ENCODE peak calls at places on chromosome 20, in seven cellular contexts. E, H, L, T, R, N and V are unnamed samples.

GRCh38 chr20:60410865-60411264 is 452.6 kb downstream of the CDH26 start:
- DNase-seq in E (no peak), H (no peak), L (no peak), T (no peak), R (no peak), N (no peak), V (no peak)

GRCh38 chr20:48298851-48299484 is 513.7 kb upstream of the SULF2 start:
- DNase-seq in E (no peak), H (no peak), L (peak; percentile 98), T (peak; percentile 90), R (peak; percentile 82), N (peak; percentile 96), V (peak; percentile 90)

GRCh38 chr20:64188071-64188470 is 23.8 kb downstream of the MYT1 start:
- DNase-seq in E (no peak), H (no peak), L (no peak), T (no peak), R (no peak), N (no peak), V (no peak)

GRCh38 chr20:57693002-57693582 is 16.7 kb downstream of the PMEPA1 start:
- DNase-seq in E (no peak), H (no peak), L (no peak), T (no peak), R (peak; percentile 10), N (no peak), V (no peak)

GRCh38 chr20:63127700-63128364 is 88.1 kb downstream of the YTHDF1 start:
- DNase-seq in E (no peak), H (no peak), L (no peak), T (no peak), R (no peak), N (no peak), V (no peak)

GRCh38 chr20:12598894-12599293 is 409.9 kb upstream of the SPTLC3 start:
- DNase-seq in E (no peak), H (no peak), L (no peak), T (no peak), R (peak; percentile 89), N (no peak), V (no peak)

GRCh38 chr20:10611357-10611756 is 62.4 kb downstream of the JAG1 start:
- DNase-seq in E (no peak), H (peak; percentile 40), L (peak; percentile 64), T (peak; percentile 27), R (peak; percentile 63), N (peak; percentile 78), V (no peak)

GRCh38 chr20:64011366-64011779 is 24.6 kb upstream of the C20orf204 start:
- DNase-seq in E (no peak), H (no peak), L (no peak), T (no peak), R (no peak), N (no peak), V (no peak)

GRCh38 chr20:53276143-53276542 is 304.0 kb downstream of the TSHZ2 start:
- DNase-seq in E (no peak), H (peak; percentile 32), L (no peak), T (no peak), R (no peak), N (no peak), V (no peak)

GRCh38 chr20:41348430-41349172 is 8.0 kb downstream of the LPIN3 start:
- DNase-seq in E (no peak), H (no peak), L (no peak), T (no peak), R (no peak), N (no peak), V (no peak)

GRCh38 chr20:62642666-62643520 is 590 bp downstream of the SLCO4A1 start:
- DNase-seq in E (no peak), H (no peak), L (peak; percentile 42), T (no peak), R (peak; percentile 58), N (no peak), V (no peak)

GRCh38 chr20:48818481-48818987 is 9.3 kb downstream of the PREX1 start:
- DNase-seq in E (no peak), H (no peak), L (no peak), T (no peak), R (no peak), N (no peak), V (no peak)

GRCh38 chr20:64212750-64213149 is 42.8 kb upstream of the PCMTD2 start:
- DNase-seq in E (peak; percentile 47), H (no peak), L (no peak), T (peak; percentile 40), R (no peak), N (no peak), V (peak; percentile 2)

GRCh38 chr20:35690265-35690664 is 8.9 kb downstream of the NFS1 start:
- DNase-seq in E (no peak), H (no peak), L (no peak), T (no peak), R (no peak), N (no peak), V (no peak)

GRCh38 chr20:51452091-51452613 is 90.4 kb downstream of the NFATC2 start:
- DNase-seq in E (no peak), H (no peak), L (no peak), T (no peak), R (no peak), N (no peak), V (no peak)

GRCh38 chr20:35575958-35576357 is 34.1 kb downstream of the ERGIC3 start:
- DNase-seq in E (no peak), H (no peak), L (no peak), T (no peak), R (peak; percentile 70), N (no peak), V (no peak)

GRCh38 chr20:25325073-25325472 is 65.6 kb downstream of the ABHD12 start:
- DNase-seq in E (no peak), H (no peak), L (no peak), T (no peak), R (no peak), N (no peak), V (no peak)

GRCh38 chr20:44137210-44137781 is 49.7 kb downstream of the JPH2 start:
- DNase-seq in E (no peak), H (peak; percentile 45), L (peak; percentile 91), T (peak; percentile 27), R (no peak), N (no peak), V (no peak)

GRCh38 chr20:19779634-19780033 is 21.6 kb downstream of the RIN2 start:
- DNase-seq in E (no peak), H (no peak), L (peak; percentile 88), T (no peak), R (no peak), N (no peak), V (no peak)

GRCh38 chr20:56628873-56629463 is at the start of gene TFAP2C:
- DNase-seq in E (peak; percentile 19), H (peak; percentile 63), L (peak; percentile 97), T (peak; percentile 54), R (peak; percentile 66), N (peak; percentile 29), V (peak; percentile 9)

GRCh38 chr20:10848810-10849370 is 175.1 kb upstream of the JAG1 start:
- DNase-seq in E (peak; percentile 19), H (no peak), L (peak; percentile 98), T (peak; percentile 48), R (peak; percentile 29), N (peak; percentile 92), V (peak; percentile 80)

GRCh38 chr20:44580581-44581268 is 1.7 kb upstream of the PKIG start:
- DNase-seq in E (no peak), H (no peak), L (no peak), T (no peak), R (no peak), N (no peak), V (no peak)

GRCh38 chr20:21136015-21136732 is 10.3 kb downstream of the KIZ start:
- DNase-seq in E (no peak), H (no peak), L (no peak), T (no peak), R (no peak), N (no peak), V (no peak)

GRCh38 chr20:6180531-6180930 is 57.7 kb upstream of the FERMT1 start:
- DNase-seq in E (no peak), H (no peak), L (no peak), T (no peak), R (no peak), N (no peak), V (no peak)

GRCh38 chr20:3563548-3564177 is 92.8 kb downstream of the ATRN start:
- DNase-seq in E (peak; percentile 41), H (no peak), L (peak; percentile 49), T (peak; percentile 60), R (peak; percentile 60), N (peak; percentile 58), V (peak; percentile 45)

GRCh38 chr20:4767084-4767483 is 45.4 kb downstream of the PRND start:
- DNase-seq in E (no peak), H (no peak), L (no peak), T (no peak), R (no peak), N (no peak), V (no peak)

GRCh38 chr20:3777726-3778629 is 3.3 kb downstream of the SPEF1 start:
- DNase-seq in E (peak; percentile 48), H (peak; percentile 73), L (peak; percentile 77), T (peak; percentile 6), R (peak; percentile 65), N (peak; percentile 11), V (no peak)